ENCODE peak calls at places on chromosomes 6 and 20, in nine cellular contexts. O, U, Z, S, T, N, Q, G and V are unnamed samples.

GRCh38 chr6:139676718-139677117 is 302.3 kb upstream of the CITED2 start:
- DNase-seq in O (no peak), U (no peak), Z (no peak), S (no peak), T (no peak), N (no peak), Q (no peak), G (no peak), V (no peak)

GRCh38 chr6:148624025-148624424 is 122.8 kb upstream of the UST start:
- DNase-seq in O (no peak), U (no peak), Z (no peak), S (no peak), T (peak), N (no peak), Q (no peak), G (no peak), V (no peak)

GRCh38 chr6:45922728-45923351 is 92.8 kb downstream of the CLIC5 start:
- DNase-seq in O (peak), U (peak), Z (peak), S (peak), T (peak), N (peak), Q (no peak), G (peak), V (peak)

GRCh38 chr6:38935051-38935450 is 113.5 kb upstream of the GLP1R start:
- DNase-seq in O (no peak), U (no peak), Z (no peak), S (no peak), T (no peak), N (no peak), Q (no peak), G (no peak), V (no peak)

GRCh38 chr20:38046572-38046971 is 13.0 kb downstream of the RPRD1B start:
- DNase-seq in O (no peak), U (no peak), Z (no peak), S (no peak), T (no peak), N (no peak), Q (no peak), G (no peak), V (no peak)

GRCh38 chr6:166046232-166046631 is 121.4 kb downstream of the TBXT start:
- DNase-seq in O (no peak), U (no peak), Z (peak), S (peak), T (peak), N (no peak), Q (no peak), G (no peak), V (peak)

GRCh38 chr20:14334306-14334930 is 3.0 kb downstream of the FLRT3 start:
- DNase-seq in O (no peak), U (no peak), Z (peak), S (peak), T (peak), N (peak), Q (no peak), G (peak), V (peak)

GRCh38 chr6:4714961-4715501 is 61.2 kb upstream of the CDYL start:
- DNase-seq in O (peak), U (no peak), Z (no peak), S (no peak), T (no peak), N (no peak), Q (no peak), G (no peak), V (no peak)

GRCh38 chr20:36349384-36350170 is 43.4 kb downstream of the DLGAP4 start:
- DNase-seq in O (no peak), U (no peak), Z (no peak), S (no peak), T (no peak), N (no peak), Q (no peak), G (no peak), V (no peak)

GRCh38 chr6:143279385-143279784 is 171.1 kb downstream of the ADAT2 start:
- DNase-seq in O (no peak), U (no peak), Z (peak), S (peak), T (no peak), N (no peak), Q (no peak), G (peak), V (peak)

GRCh38 chr6:149031545-149032317 is 284.9 kb downstream of the UST start:
- DNase-seq in O (no peak), U (no peak), Z (peak), S (peak), T (peak), N (no peak), Q (no peak), G (no peak), V (peak)

GRCh38 chr20:4053516-4053919 is 38.2 kb upstream of the RNF24 start:
- DNase-seq in O (no peak), U (no peak), Z (no peak), S (peak), T (peak), N (no peak), Q (no peak), G (no peak), V (peak)

GRCh38 chr20:40265872-40266533 is 423.0 kb downstream of the MAFB start:
- DNase-seq in O (no peak), U (peak), Z (peak), S (peak), T (no peak), N (peak), Q (no peak), G (peak), V (peak)

GRCh38 chr6:77834591-77834996 is 181.8 kb downstream of the MEI4 start:
- DNase-seq in O (no peak), U (no peak), Z (no peak), S (no peak), T (no peak), N (no peak), Q (no peak), G (no peak), V (no peak)

GRCh38 chr6:57207141-57207540 is 15.0 kb downstream of the RAB23 start:
- DNase-seq in O (no peak), U (no peak), Z (peak), S (peak), T (peak), N (no peak), Q (no peak), G (no peak), V (peak)

GRCh38 chr6:117483004-117483644 is 650 bp downstream of the DCBLD1 start:
- DNase-seq in O (peak), U (peak), Z (peak), S (peak), T (peak), N (peak), Q (no peak), G (peak), V (peak)

GRCh38 chr20:43658068-43658722 is 8.7 kb upstream of the MYBL2 start:
- DNase-seq in O (no peak), U (no peak), Z (peak), S (no peak), T (no peak), N (no peak), Q (no peak), G (no peak), V (peak)

GRCh38 chr6:11538049-11538798 is 675 bp downstream of the TMEM170B start:
- DNase-seq in O (peak), U (peak), Z (no peak), S (peak), T (no peak), N (no peak), Q (no peak), G (peak), V (peak)

GRCh38 chr6:133542056-133542821 is 301.1 kb downstream of the EYA4 start:
- DNase-seq in O (no peak), U (no peak), Z (no peak), S (peak), T (no peak), N (no peak), Q (no peak), G (no peak), V (peak)

GRCh38 chr6:33740794-33741193 is 5.9 kb downstream of the IP6K3 start:
- DNase-seq in O (no peak), U (no peak), Z (no peak), S (no peak), T (no peak), N (no peak), Q (no peak), G (no peak), V (no peak)

GRCh38 chr6:137816133-137816579 is 50.9 kb upstream of the TNFAIP3 start:
- DNase-seq in O (no peak), U (no peak), Z (no peak), S (peak), T (no peak), N (peak), Q (no peak), G (no peak), V (no peak)

GRCh38 chr6:126947070-126947469 is 171.4 kb upstream of the RSPO3 start:
- DNase-seq in O (no peak), U (no peak), Z (no peak), S (peak), T (peak), N (no peak), Q (no peak), G (no peak), V (no peak)

GRCh38 chr20:18310592-18310991 is 22.3 kb downstream of the ZNF133 start:
- DNase-seq in O (no peak), U (no peak), Z (no peak), S (no peak), T (no peak), N (no peak), Q (no peak), G (no peak), V (no peak)

GRCh38 chr20:23445596-23446217 is 6.2 kb downstream of the CSTL1 start:
- DNase-seq in O (no peak), U (no peak), Z (peak), S (peak), T (peak), N (no peak), Q (no peak), G (no peak), V (peak)

GRCh38 chr6:1057490-1058135 is 254.3 kb upstream of the FOXQ1 start:
- DNase-seq in O (no peak), U (no peak), Z (no peak), S (no peak), T (peak), N (no peak), Q (no peak), G (peak), V (no peak)

GRCh38 chr6:35327349-35328027 is 14.9 kb upstream of the PPARD start:
- DNase-seq in O (peak), U (peak), Z (peak), S (peak), T (peak), N (peak), Q (no peak), G (peak), V (peak)

GRCh38 chr6:168165373-168165772 is 86.4 kb upstream of the FRMD1 start:
- DNase-seq in O (no peak), U (no peak), Z (no peak), S (no peak), T (peak), N (no peak), Q (no peak), G (no peak), V (no peak)

GRCh38 chr6:134303903-134304302 is 14.0 kb downstream of the SGK1 start:
- DNase-seq in O (no peak), U (no peak), Z (peak), S (peak), T (peak), N (no peak), Q (no peak), G (no peak), V (no peak)

GRCh38 chr6:151286192-151286591 is 46.4 kb downstream of the AKAP12 start:
- DNase-seq in O (no peak), U (peak), Z (no peak), S (peak), T (peak), N (no peak), Q (no peak), G (no peak), V (no peak)

GRCh38 chr6:143286280-143286795 is 164.2 kb downstream of the ADAT2 start:
- DNase-seq in O (no peak), U (no peak), Z (no peak), S (peak), T (peak), N (no peak), Q (no peak), G (no peak), V (peak)

GRCh38 chr6:53437557-53438202 is 88.9 kb upstream of the ELOVL5 start:
- DNase-seq in O (no peak), U (peak), Z (peak), S (peak), T (peak), N (peak), Q (peak), G (peak), V (peak)

GRCh38 chr6:159451051-159451450 is 242.0 kb downstream of the SOD2 start:
- DNase-seq in O (no peak), U (no peak), Z (no peak), S (peak), T (peak), N (no peak), Q (no peak), G (no peak), V (peak)

GRCh38 chr20:32534661-32535240 is 50.4 kb downstream of the NOL4L start:
- DNase-seq in O (no peak), U (no peak), Z (no peak), S (no peak), T (no peak), N (no peak), Q (no peak), G (no peak), V (no peak)

GRCh38 chr20:4694076-4694475 is 27.6 kb upstream of the PRND start:
- DNase-seq in O (no peak), U (no peak), Z (no peak), S (no peak), T (no peak), N (no peak), Q (no peak), G (no peak), V (no peak)

DNA sequence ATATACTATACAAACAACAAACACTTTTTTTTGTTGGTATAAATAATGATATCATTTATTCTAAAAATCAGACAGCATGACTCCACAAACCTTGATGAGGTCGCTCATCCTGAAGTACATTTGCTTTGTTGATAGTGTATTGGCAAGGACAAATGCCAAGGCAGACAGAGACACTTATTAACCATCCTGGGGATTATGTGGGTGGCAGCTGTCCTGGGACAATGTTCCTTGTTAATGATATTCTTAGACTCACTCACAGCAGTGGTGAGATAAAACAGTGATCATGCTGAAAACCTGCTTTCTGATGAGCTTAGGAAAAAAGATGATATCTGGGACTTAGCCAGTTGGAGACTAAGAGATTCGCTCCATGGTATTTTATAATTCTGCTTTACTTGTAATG is 85.4 kb upstream of the OGFRL1 start:
- DNase-seq in O (no peak), U (no peak), Z (no peak), S (no peak), T (no peak), N (no peak), Q (no peak), G (peak), V (no peak)
- TF ChIP-seq CTCF in O (no peak), U (no peak), Z (no peak), S (no peak), T (no peak), N (no peak), Q (no peak), G (no peak), V (no peak)

DNA sequence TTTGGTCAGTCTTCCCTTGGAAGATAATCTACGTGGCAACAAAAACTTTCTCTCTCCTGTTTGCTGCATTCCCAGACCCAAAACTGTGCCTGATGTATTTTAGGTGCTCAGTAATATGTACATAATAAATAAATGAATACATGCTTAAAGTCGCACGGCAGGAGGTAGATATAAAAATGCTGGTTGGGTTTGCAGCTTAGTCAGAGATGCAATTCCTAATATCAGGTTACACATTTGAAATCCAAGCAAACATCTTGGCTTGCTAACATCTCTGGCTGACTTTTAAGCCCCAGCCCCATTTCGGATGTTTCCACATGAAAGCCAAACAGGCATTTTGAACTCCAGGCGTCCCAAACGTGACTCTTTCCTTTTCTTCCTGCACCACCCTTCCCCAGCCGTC is 91.1 kb downstream of the KCNQ5 start:
- DNase-seq in O (no peak), U (no peak), Z (no peak), S (peak), T (no peak), N (no peak), Q (no peak), G (no peak), V (peak)
- H3K4me3 ChIP-seq in O (no peak), U (no peak), Z (no peak), S (no peak), T (no peak), N (no peak), Q (no peak), G (no peak), V (no peak)

DNA sequence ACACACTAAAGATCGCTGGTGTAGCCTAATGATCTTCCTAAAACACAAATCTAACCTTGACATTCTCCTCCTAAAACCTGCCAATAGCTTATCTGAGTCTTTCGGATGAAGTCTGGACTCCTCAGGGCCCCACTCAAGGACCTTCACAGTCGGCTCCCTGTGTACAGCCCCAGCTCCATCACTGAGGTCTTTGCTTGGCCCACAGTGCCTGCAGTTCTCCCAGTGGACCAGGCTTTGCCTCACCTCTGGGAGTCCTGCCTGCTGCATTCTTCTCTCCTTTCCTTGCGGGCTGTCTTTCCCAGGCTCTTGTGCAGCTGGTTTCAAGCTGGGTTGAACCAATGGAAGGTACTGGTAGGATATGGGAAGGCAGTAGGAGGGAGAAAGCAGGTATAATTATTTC is 122.6 kb upstream of the FERMT1 start:
- DNase-seq in O (no peak), U (no peak), Z (no peak), S (no peak), T (no peak), N (no peak), Q (no peak), G (no peak), V (no peak)
- TF ChIP-seq CTCF in O (no peak), U (no peak), Z (no peak), S (no peak), T (no peak), N (no peak), Q (no peak), G (no peak), V (no peak)

DNA sequence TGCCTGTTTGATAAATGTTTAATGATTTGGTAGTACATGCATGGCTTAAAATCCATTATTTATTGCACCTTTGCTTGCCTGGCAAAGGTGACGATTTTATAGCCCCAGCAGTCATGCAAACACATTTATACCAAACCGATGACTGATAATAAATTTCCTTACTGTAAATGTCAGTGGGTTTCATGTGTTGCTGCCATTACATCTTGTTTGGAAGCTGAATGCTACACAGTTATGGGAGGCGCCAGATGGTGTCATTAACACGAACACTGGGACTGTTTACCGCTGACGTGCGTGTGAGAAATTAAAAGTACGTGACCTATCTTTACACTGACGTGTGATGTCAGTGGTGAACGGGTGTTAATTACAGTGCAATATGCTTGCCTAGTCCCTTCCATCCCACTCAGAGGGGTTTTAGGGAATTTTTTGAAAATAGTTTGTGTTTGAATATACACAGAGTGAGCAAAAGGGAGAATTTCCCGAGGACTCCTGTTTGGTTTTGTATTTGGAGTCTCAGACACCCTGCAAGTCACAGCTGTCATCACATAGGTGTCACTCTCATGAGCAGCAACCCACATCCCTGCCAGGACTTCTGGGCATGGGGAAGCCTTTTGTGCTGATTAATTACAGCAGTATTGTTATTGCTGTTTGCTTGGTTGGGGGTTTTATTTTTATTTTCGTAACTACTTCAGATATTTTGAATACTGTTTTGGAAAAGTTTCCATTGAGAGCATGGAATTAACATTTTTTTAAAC is 151.8 kb upstream of the INSM1 start:
- DNase-seq in O (no peak), U (peak), Z (no peak), S (no peak), T (no peak), N (no peak), Q (no peak), G (no peak), V (no peak)
- H3K4me3 ChIP-seq in O (no peak), U (no peak), Z (no peak), S (no peak), T (no peak), N (no peak), Q (no peak), G (peak), V (no peak)